ENCODE peak calls at places on chromosome 14, in four cellular contexts. M is heart left ventricle, R is endothelial cell, A is dorsolateral prefrontal cortex. H is an unnamed sample.

GRCh38 chr14:73424453-73424852 is 33.9 kb downstream of the NUMB start:
- DNase-seq in M (no peak), R (no peak), A (no peak), H (no peak)

GRCh38 chr14:104158827-104159798 is 20.7 kb downstream of the KIF26A start:
- DNase-seq in M (peak), R (no peak), A (peak), H (no peak)

GRCh38 chr14:104870368-104871144 is 5.5 kb downstream of the CEP170B start:
- DNase-seq in M (no peak), R (peak), A (no peak), H (peak)

GRCh38 chr14:28751467-28752058 is 15.0 kb upstream of the FOXG1 start:
- DNase-seq in M (no peak), R (peak), A (peak), H (peak)

GRCh38 chr14:30214014-30214413 is 286.4 kb upstream of the PRKD1 start:
- DNase-seq in M (no peak), R (no peak), A (no peak), H (no peak)

GRCh38 chr14:48304729-48305128 is 629.3 kb upstream of the MDGA2 start:
- DNase-seq in M (no peak), R (no peak), A (no peak), H (no peak)

GRCh38 chr14:32564591-32564990 is 235.5 kb downstream of the AKAP6 start:
- DNase-seq in M (no peak), R (no peak), A (no peak), H (no peak)

GRCh38 chr14:104537613-104537988 is 42.0 kb upstream of the C14orf180 start:
- DNase-seq in M (no peak), R (no peak), A (no peak), H (no peak)

GRCh38 chr14:87449016-87449415 is 544.0 kb downstream of the GALC start:
- DNase-seq in M (no peak), R (no peak), A (no peak), H (no peak)

GRCh38 chr14:104343690-104344640 is 205.6 kb downstream of the KIF26A start:
- DNase-seq in M (no peak), R (no peak), A (peak), H (no peak)

GRCh38 chr14:68232643-68233055 is 413.1 kb downstream of the RAD51B start:
- DNase-seq in M (peak), R (no peak), A (no peak), H (no peak)

GRCh38 chr14:72888636-72889201 is 5.2 kb downstream of the DPF3 start:
- DNase-seq in M (no peak), R (no peak), A (no peak), H (no peak)

GRCh38 chr14:102775855-102776760 is 1.1 kb upstream of the TRAF3 start:
- DNase-seq in M (no peak), R (no peak), A (no peak), H (peak)

GRCh38 chr14:93956514-93957332 is 19.6 kb downstream of the ASB2 start:
- DNase-seq in M (peak), R (no peak), A (no peak), H (no peak)

GRCh38 chr14:69010632-69011031 is 31.5 kb upstream of the ACTN1 start:
- DNase-seq in M (no peak), R (no peak), A (no peak), H (no peak)

GRCh38 chr14:91282954-91283645 is 38.6 kb upstream of the GPR68 start:
- DNase-seq in M (no peak), R (no peak), A (no peak), H (no peak)

GRCh38 chr14:85934123-85934885 is 404.4 kb downstream of the FLRT2 start:
- DNase-seq in M (peak), R (no peak), A (no peak), H (no peak)

GRCh38 chr14:92906420-92906819 is 16.5 kb upstream of the CHGA start:
- DNase-seq in M (no peak), R (no peak), A (no peak), H (no peak)

GRCh38 chr14:73744874-73745529 is 30.8 kb upstream of the PNMA1 start:
- DNase-seq in M (no peak), R (no peak), A (no peak), H (no peak)

GRCh38 chr14:90428676-90429075 is 31.8 kb downstream of the CALM1 start:
- DNase-seq in M (no peak), R (no peak), A (no peak), H (no peak)

GRCh38 chr14:61519106-61519505 is 176.2 kb upstream of the HIF1A start:
- DNase-seq in M (no peak), R (no peak), A (no peak), H (no peak)

GRCh38 chr14:52012635-52013034 is 23.3 kb downstream of the RTRAF start:
- DNase-seq in M (peak), R (no peak), A (no peak), H (no peak)

DNA sequence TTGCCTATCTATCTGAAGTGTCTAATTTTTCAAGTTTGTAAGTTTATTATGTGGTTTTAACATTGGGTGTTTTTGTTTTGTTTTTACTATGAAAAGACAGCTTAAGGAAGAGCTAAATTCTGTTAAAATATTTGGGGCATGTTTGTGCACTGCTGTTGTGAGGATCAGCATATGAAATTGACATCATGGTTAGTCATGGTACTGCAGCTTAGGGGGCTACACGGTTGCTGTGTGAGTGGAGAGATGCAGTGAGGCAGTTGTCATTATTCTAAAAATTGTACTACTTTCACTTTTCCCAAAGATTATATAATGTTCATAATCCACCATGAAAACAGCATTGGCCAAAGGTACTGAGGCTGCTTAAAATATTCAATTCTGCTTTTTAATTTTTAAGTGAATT is 49.0 kb downstream of the ZC3H14 start:
- DNase-seq in M (no peak), R (no peak), A (no peak), H (no peak)
- TF ChIP-seq CTCF in M (no peak), R (no peak), A (no peak), H (no peak)

DNA sequence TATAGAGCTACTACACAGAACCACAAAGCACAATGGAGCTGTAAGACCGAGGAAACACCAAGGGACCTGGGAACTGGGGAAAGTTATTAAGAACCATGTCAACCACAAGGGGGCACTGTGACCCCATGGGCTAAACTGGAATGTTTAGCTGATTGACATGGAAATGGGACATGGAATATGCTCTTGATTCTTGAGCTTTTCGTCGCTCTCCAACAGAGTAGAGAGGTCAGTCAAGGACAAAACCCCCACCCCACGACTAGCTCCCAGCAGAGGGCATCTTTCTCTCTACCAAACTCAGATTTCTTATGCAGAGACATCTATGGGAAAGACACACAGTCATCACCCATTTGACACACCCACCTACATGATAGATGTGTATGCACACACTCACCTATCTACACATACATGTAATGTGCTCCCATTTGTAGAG is 10.1 kb downstream of the NDRG2 start:
- DNase-seq in M (peak), R (peak), A (peak), H (peak)
- TF ChIP-seq CTCF in M (peak), R (peak), A (peak), H (peak)

GRCh38 chr14:99525699-99526080 is 44.5 kb downstream of the CCNK start:
- DNase-seq in M (no peak), R (no peak), A (no peak), H (no peak)

GRCh38 chr14:99524091-99524661 is 43.0 kb downstream of the CCNK start:
- DNase-seq in M (no peak), R (no peak), A (no peak), H (peak)

GRCh38 chr14:99523661-99524050 is 42.4 kb downstream of the CCNK start:
- DNase-seq in M (no peak), R (no peak), A (no peak), H (no peak)

GRCh38 chr14:99522934-99523660 is 41.9 kb downstream of the CCNK start:
- DNase-seq in M (no peak), R (no peak), A (no peak), H (peak)

DNA sequence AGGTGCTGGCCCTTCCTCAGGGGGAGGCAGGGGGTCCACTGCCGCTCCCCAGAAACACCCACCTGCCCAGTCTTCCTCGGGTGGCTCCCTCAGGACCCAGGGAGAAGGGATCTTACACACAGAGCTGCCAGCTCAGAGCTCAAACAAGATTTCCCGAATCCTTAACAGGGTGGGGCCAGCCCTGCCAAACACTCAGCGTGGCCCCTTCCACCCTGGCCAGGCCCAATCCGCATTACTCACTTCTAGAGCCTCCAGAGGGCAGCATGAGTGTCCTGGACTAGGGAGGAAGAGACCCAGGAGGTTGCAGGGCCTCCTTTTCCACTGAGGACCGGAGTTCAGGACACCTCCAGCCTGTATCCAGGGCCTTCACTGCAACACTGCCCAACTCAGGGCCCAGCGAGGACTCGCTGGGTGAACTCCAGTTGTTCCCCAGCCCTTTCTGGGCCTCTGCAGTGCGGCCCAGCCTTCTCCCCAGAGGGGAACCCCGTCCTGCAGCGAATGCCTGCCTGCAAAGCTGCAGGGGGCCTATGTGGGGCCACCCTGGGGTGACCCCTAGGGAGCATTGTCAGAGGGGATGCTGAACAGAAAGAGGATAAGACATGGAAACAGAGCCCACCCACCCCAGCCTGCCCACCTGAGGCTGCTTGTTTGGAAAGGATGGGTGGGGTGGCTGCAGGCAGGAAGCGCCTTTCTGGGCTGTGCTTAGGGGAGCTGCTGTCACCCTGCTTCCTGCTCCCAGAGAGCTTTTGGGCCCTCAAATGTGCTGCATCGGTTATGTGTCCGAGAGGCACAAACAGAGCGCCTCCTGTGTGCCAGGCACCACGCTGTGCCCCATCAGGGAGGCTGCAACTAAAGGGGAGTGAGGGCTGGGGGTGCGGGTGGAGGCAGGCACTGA is 43.8 kb downstream of the CCNK start:
- DNase-seq in M (no peak), R (no peak), A (no peak), H (no peak)
- TF ChIP-seq CTCF in M (peak), R (no peak), A (no peak), H (no peak)

DNA sequence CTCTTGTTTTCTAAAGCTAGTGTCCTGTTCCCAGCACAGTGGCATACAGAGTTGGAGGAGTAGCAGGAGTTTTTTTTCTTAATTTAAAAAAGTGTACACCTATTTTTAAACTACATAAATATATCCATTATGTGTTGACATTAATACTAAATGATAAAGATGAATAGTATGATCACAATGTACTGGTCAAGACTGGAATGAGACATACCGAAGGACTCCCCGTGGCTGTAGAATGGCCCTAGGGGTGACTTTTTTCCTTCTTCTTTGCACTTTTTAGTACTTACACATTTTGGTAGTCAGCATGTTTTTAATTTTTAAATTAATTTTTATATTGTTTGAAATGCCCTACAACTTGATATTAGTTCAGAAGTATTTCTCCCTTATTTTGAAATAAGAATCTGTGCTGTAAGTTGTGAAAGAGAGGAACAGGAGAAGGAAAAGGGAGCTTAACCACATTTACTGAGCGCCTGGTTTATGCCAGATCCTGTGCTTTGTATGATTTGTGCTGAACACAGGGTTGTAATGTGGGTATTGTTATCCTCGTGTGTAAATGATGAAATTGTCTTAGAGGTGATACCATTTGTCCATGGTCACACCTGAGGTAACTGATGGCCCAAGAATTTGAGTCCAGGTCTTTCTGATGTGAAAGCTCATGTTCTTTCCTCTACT is 136.5 kb downstream of the TGFB3 start:
- DNase-seq in M (no peak), R (no peak), A (no peak), H (no peak)
- TF ChIP-seq CTCF in M (no peak), R (no peak), A (no peak), H (no peak)

GRCh38 chr14:81256289-81256960 is 35.7 kb upstream of the GTF2A1 start:
- DNase-seq in M (no peak), R (no peak), A (no peak), H (no peak)

GRCh38 chr14:81246561-81247270 is 26.0 kb upstream of the GTF2A1 start:
- DNase-seq in M (no peak), R (no peak), A (no peak), H (no peak)

GRCh38 chr14:81247271-81247766 is 26.6 kb upstream of the GTF2A1 start:
- DNase-seq in M (no peak), R (no peak), A (no peak), H (no peak)

GRCh38 chr14:81252278-81252677 is 31.5 kb upstream of the GTF2A1 start:
- DNase-seq in M (no peak), R (no peak), A (no peak), H (no peak)
- TF ChIP-seq CTCF in M (no peak), R (no peak), A (no peak), H (no peak)

GRCh38 chr14:38189930-38190726 is 17.6 kb upstream of the SSTR1 start:
- DNase-seq in M (no peak), R (no peak), A (no peak), H (no peak)

GRCh38 chr14:38186217-38186616 is 21.5 kb upstream of the SSTR1 start:
- DNase-seq in M (no peak), R (no peak), A (no peak), H (no peak)

GRCh38 chr14:38184132-38184531 is 23.6 kb upstream of the SSTR1 start:
- DNase-seq in M (no peak), R (no peak), A (no peak), H (no peak)

GRCh38 chr14:38187475-38187874 is 20.2 kb upstream of the SSTR1 start:
- DNase-seq in M (no peak), R (no peak), A (no peak), H (no peak)

DNA sequence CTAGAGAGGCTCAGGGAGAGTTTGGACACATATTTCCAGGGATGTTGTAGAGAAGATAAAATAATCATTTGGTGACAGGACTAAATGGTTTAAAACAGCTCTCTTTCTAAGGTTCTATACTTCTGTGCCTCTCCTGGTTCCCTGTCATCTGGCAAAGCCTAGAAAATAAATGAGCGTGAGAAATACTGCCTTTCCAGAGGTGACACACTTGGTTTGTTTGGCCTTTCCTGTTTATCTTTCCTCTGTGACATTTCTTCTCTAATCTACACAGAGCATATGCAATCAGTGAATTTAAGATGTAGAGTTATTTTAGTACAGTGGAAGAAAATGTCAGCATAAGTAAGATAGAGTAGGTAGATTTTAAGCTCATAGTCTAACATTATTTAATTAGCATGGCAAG is 22.0 kb upstream of the SSTR1 start:
- DNase-seq in M (no peak), R (no peak), A (no peak), H (no peak)
- TF ChIP-seq CTCF in M (no peak), R (no peak), A (no peak), H (no peak)

GRCh38 chr14:25516838-25517237 is 466.9 kb upstream of the STXBP6 start:
- DNase-seq in M (no peak), R (no peak), A (no peak), H (no peak)

DNA sequence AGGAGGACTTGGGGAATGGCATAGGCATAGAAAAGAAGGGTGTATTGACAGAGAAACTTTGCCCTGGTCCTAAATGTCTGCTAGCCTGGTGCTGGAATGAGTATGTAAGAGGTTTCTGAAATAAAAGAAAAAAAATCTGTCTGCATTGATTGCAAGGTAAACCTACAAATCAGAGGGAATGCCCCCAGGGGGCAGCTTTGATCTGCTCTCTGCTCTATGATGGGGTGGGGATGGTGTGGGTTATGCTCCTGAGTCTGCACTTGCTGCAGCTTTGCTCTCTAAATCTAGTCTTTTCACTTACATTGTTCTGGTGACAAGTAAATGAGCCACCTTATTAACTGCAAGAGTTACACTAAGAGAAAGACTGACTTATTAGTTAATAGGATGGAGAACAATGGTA is 468.4 kb upstream of the STXBP6 start:
- DNase-seq in M (no peak), R (no peak), A (no peak), H (no peak)
- TF ChIP-seq CTCF in M (no peak), R (no peak), A (no peak), H (no peak)

DNA sequence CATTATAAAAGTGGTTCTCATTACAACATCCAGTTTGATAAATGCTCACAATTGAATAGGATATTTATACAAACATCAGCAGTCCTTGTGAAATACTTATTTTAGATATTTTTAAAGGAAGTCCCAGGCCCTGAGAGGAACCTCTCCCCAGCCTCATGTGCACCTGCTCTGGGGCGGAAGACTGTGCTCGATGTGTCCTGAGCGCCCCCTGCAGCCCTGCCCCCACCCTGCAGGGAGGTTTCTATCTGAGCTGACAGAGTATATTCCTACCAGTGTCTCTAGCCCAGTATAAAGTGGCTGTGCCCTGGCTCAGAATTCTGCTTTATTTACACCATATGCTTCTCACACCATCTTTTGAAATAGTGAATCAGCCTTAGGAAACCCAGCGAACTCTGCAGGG is 1349.1 kb downstream of the TMEM121 start:
- DNase-seq in M (no peak), R (no peak), A (no peak), H (no peak)
- TF ChIP-seq CTCF in M (peak), R (no peak), A (no peak), H (no peak)

H was measured in nephron progenitor cell.